ENCODE peak calls at places on chromosomes 16 and 17, in four cellular contexts. P is SK-N-SH, N is K562, X is GM12878. O is an unnamed sample.

GRCh38 chr16:83961591-83961990 is 6.5 kb upstream of the NECAB2 start:
- DNase-seq in P (no peak), N (no peak), X (no peak), O (no peak)

GRCh38 chr17:39094607-39095308 is 56.7 kb downstream of the PLXDC1 start:
- DNase-seq in P (no peak), N (no peak), X (no peak), O (no peak)

GRCh38 chr17:83191388-83192160 is 112.2 kb downstream of the METRNL start:
- DNase-seq in P (no peak), N (no peak), X (no peak), O (no peak)

GRCh38 chr16:56916571-56917403 is 15.2 kb upstream of the HERPUD1 start:
- DNase-seq in P (no peak), N (no peak), X (peak), O (no peak)

GRCh38 chr16:28609631-28610594 is at the start of gene SULT1A1:
- DNase-seq in P (peak), N (peak), X (no peak), O (no peak)

GRCh38 chr17:72512649-72513556 is 392.1 kb downstream of the SOX9 start:
- DNase-seq in P (no peak), N (no peak), X (no peak), O (no peak)

GRCh38 chr17:42133461-42134041 is 10.9 kb downstream of the HSPB9 start:
- DNase-seq in P (no peak), N (no peak), X (no peak), O (no peak)

GRCh38 chr17:60577147-60577925 is 22.7 kb upstream of the PPM1D start:
- DNase-seq in P (peak), N (peak), X (peak), O (no peak)

GRCh38 chr16:85569615-85570212 is 43.4 kb upstream of the GSE1 start:
- DNase-seq in P (peak), N (peak), X (peak), O (no peak)

GRCh38 chr16:19021747-19022146 is 38.0 kb downstream of the TMC7 start:
- DNase-seq in P (no peak), N (no peak), X (no peak), O (no peak)

GRCh38 chr16:67942510-67943255 is 1.2 kb downstream of the LCAT start:
- DNase-seq in P (no peak), N (no peak), X (no peak), O (no peak)

GRCh38 chr16:85872666-85873561 is 26.0 kb upstream of the IRF8 start:
- DNase-seq in P (no peak), N (no peak), X (no peak), O (no peak)

GRCh38 chr17:36850794-36851193 is 86.5 kb upstream of the LHX1 start:
- DNase-seq in P (no peak), N (peak), X (no peak), O (no peak)

GRCh38 chr16:26454102-26454501 is 612.6 kb upstream of the C16orf82 start:
- DNase-seq in P (no peak), N (no peak), X (no peak), O (no peak)

GRCh38 chr17:79832211-79833109 is 6.8 kb downstream of the CBX4 start:
- DNase-seq in P (peak), N (peak), X (no peak), O (no peak)
- TF ChIP-seq NRF1 in P (no peak), N (peak), X (no peak), O (no peak)

GRCh38 chr16:87878704-87879103 is 9.4 kb upstream of the SLC7A5 start:
- DNase-seq in P (no peak), N (no peak), X (no peak), O (no peak)
- TF ChIP-seq NRF1 in P (no peak), N (no peak), X (no peak), O (no peak)

DNA sequence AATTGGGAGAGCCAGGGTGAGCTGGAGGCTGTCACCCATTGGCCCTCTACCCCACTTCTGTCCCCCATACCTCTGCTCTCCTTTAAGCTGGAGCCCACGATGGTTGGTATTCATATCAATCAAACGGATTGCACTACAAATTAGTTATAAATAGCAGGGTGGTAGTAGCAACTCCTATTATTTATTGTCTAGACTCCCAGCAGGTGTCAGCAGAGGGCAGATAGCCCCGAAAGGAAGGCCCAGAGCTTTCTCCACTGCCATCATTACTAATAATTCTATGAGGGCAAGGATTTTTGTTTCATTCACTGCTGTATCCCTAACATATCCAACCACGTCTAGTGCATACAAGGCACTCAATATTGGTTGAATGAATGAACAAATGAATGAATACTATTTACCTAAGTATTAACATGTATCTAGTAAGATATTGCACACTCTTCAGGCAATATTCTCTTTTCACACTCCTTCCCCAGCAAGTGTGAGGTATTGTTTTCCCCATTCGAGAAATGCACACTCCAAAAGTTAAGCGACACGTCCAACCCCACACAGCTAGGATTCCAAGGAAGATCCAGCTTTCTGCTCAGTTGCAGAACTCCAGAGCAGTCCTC is 6.3 kb downstream of the C17orf50 start:
- DNase-seq in P (peak), N (no peak), X (no peak), O (no peak)
- TF ChIP-seq NRF1 in P (peak), N (no peak), X (no peak), O (no peak)

GRCh38 chr16:81238296-81239011 is at the start of gene BCO1:
- DNase-seq in P (no peak), N (no peak), X (no peak), O (no peak)
- TF ChIP-seq NRF1 in P (no peak), N (no peak), X (no peak), O (no peak)

GRCh38 chr17:49360796-49361128 is 1.3 kb downstream of the ZNF652 start:
- DNase-seq in P (peak), N (no peak), X (no peak), O (no peak)
- TF ChIP-seq NRF1 in P (no peak), N (no peak), X (no peak), O (no peak)

GRCh38 chr16:35210681-35211433 is 1751.4 kb downstream of the TP53TG3F start:
- DNase-seq in P (no peak), N (no peak), X (no peak), O (no peak)
- TF ChIP-seq NRF1 in P (no peak), N (no peak), X (no peak), O (no peak)

GRCh38 chr17:19867094-19867653 is 562 bp downstream of the ULK2 start:
- DNase-seq in P (peak), N (no peak), X (no peak), O (peak)

DNA sequence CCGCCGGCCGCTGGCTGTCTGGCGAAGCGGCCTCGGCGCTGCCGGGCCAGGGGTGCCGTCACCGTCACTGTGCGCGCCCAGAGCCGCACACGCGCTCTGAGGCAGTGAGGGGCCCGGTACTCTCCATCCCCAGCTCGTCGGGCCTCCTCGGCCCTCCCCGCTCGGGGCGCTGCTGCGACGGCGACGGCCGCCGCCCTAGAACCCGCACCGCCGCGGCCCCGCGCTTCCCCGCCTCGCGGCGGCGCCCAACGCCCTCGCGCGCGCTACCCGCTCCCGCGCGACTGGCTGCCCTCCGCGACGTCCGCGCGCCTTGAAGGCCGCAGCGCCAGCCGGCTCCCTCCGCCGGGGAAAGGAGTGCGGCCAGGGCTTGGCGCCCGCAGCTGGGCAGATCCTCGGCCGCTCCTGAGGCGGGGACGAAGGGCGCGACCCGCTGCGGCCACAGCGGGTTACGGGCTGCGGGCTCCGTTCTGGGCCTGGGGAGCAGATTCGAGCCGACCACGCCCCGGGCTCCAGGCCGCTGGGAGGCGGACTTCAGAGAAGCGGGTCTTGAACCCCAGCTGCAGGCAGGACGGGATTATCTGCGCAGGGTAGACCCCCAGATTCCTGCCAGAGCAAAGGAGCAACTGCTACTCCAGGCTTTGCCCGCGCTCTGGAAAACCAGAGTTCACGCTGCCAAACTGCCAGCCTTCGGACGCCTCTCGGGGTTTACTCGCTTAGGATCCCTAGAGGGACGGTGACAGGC is at the start of gene ULK2:
- DNase-seq in P (peak), N (no peak), X (no peak), O (peak)
- TF ChIP-seq NRF1 in P (no peak), N (no peak), X (no peak), O (no peak)

GRCh38 chr16:22726868-22727267 is 87.1 kb upstream of the HS3ST2 start:
- DNase-seq in P (peak), N (no peak), X (no peak), O (no peak)
- TF ChIP-seq NRF1 in P (no peak), N (no peak), X (no peak), O (no peak)

O was measured in H1.